ENCODE peak calls at places on chromosome 21, in ten cellular contexts. One of them, this sample, is unnamed.
A peak's percentile ranks its signal among the peaks of the same experiment; 100 is the strongest.

GRCh38 chr21:32525282-32525681 is 60.0 kb downstream of the TCP10L start:
- DNase-seq in AG09309: no peak
- DNase-seq in endodermal cell: peak; percentile 72
- DNase-seq in heart left ventricle: no peak
- DNase-seq in HCT116: no peak
- DNase-seq in pancreas: no peak
- DNase-seq in GM06990: no peak
- DNase-seq in RWPE2: no peak
- DNase-seq in neural progenitor cell: no peak
- DNase-seq in neural crest cell: no peak
- DNase-seq in this sample: no peak

GRCh38 chr21:31252091-31252490 is 92.0 kb downstream of the TIAM1 start:
- DNase-seq in AG09309: no peak
- DNase-seq in endodermal cell: no peak
- DNase-seq in heart left ventricle: no peak
- DNase-seq in HCT116: no peak
- DNase-seq in pancreas: no peak
- DNase-seq in GM06990: no peak
- DNase-seq in RWPE2: no peak
- DNase-seq in neural progenitor cell: no peak
- DNase-seq in neural crest cell: no peak
- DNase-seq in this sample: no peak

GRCh38 chr21:17050156-17050555 is 462.7 kb upstream of the CXADR start:
- DNase-seq in AG09309: no peak
- DNase-seq in endodermal cell: no peak
- DNase-seq in heart left ventricle: no peak
- DNase-seq in HCT116: no peak
- DNase-seq in pancreas: no peak
- DNase-seq in GM06990: no peak
- DNase-seq in RWPE2: no peak
- DNase-seq in neural progenitor cell: no peak
- DNase-seq in neural crest cell: no peak
- DNase-seq in this sample: no peak

GRCh38 chr21:25850126-25850831 is 115.5 kb downstream of the GABPA start:
- DNase-seq in AG09309: no peak
- DNase-seq in endodermal cell: no peak
- DNase-seq in heart left ventricle: no peak
- DNase-seq in HCT116: no peak
- DNase-seq in pancreas: no peak
- DNase-seq in GM06990: no peak
- DNase-seq in RWPE2: no peak
- DNase-seq in neural progenitor cell: no peak
- DNase-seq in neural crest cell: no peak
- DNase-seq in this sample: no peak

GRCh38 chr21:36254106-36254941 is 65.7 kb upstream of the MORC3 start:
- DNase-seq in AG09309: no peak
- DNase-seq in endodermal cell: no peak
- DNase-seq in heart left ventricle: no peak
- DNase-seq in HCT116: no peak
- DNase-seq in pancreas: no peak
- DNase-seq in GM06990: peak; percentile 41
- DNase-seq in RWPE2: no peak
- DNase-seq in neural progenitor cell: peak; percentile 50
- DNase-seq in neural crest cell: no peak
- DNase-seq in this sample: no peak

GRCh38 chr21:15241997-15242767 is 177.4 kb upstream of the NRIP1 start:
- DNase-seq in AG09309: no peak
- DNase-seq in endodermal cell: peak; percentile 78
- DNase-seq in heart left ventricle: no peak
- DNase-seq in HCT116: no peak
- DNase-seq in pancreas: no peak
- DNase-seq in GM06990: no peak
- DNase-seq in RWPE2: no peak
- DNase-seq in neural progenitor cell: peak; percentile 18
- DNase-seq in neural crest cell: no peak
- DNase-seq in this sample: no peak

GRCh38 chr21:25296239-25296638 is 311.0 kb downstream of the MRPL39 start:
- DNase-seq in AG09309: no peak
- DNase-seq in endodermal cell: no peak
- DNase-seq in heart left ventricle: no peak
- DNase-seq in HCT116: no peak
- DNase-seq in pancreas: no peak
- DNase-seq in GM06990: no peak
- DNase-seq in RWPE2: no peak
- DNase-seq in neural progenitor cell: no peak
- DNase-seq in neural crest cell: no peak
- DNase-seq in this sample: no peak

GRCh38 chr21:36320421-36321324 is 676 bp downstream of the MORC3 start:
- DNase-seq in AG09309: no peak
- DNase-seq in endodermal cell: peak; percentile 87
- DNase-seq in heart left ventricle: peak; percentile 76
- DNase-seq in HCT116: peak; percentile 28
- DNase-seq in pancreas: peak; percentile 77
- DNase-seq in GM06990: no peak
- DNase-seq in RWPE2: peak; percentile 82
- DNase-seq in neural progenitor cell: no peak
- DNase-seq in neural crest cell: peak; percentile 64
- DNase-seq in this sample: no peak

GRCh38 chr21:43865471-43866181 is 603 bp downstream of the AGPAT3 start:
- DNase-seq in AG09309: no peak
- DNase-seq in endodermal cell: no peak
- DNase-seq in heart left ventricle: peak; percentile 59
- DNase-seq in HCT116: no peak
- DNase-seq in pancreas: peak; percentile 63
- DNase-seq in GM06990: peak; percentile 63
- DNase-seq in RWPE2: no peak
- DNase-seq in neural progenitor cell: peak; percentile 50
- DNase-seq in neural crest cell: no peak
- DNase-seq in this sample: no peak

GRCh38 chr21:43867332-43867703 is 2.3 kb downstream of the AGPAT3 start:
- DNase-seq in AG09309: no peak
- DNase-seq in endodermal cell: no peak
- DNase-seq in heart left ventricle: no peak
- DNase-seq in HCT116: no peak
- DNase-seq in pancreas: no peak
- DNase-seq in GM06990: no peak
- DNase-seq in RWPE2: no peak
- DNase-seq in neural progenitor cell: no peak
- DNase-seq in neural crest cell: no peak
- DNase-seq in this sample: no peak

GRCh38 chr21:43866233-43866632 is 1.2 kb downstream of the AGPAT3 start:
- DNase-seq in AG09309: peak; percentile 10
- DNase-seq in endodermal cell: peak; percentile 68
- DNase-seq in heart left ventricle: peak; percentile 53
- DNase-seq in HCT116: no peak
- DNase-seq in pancreas: no peak
- DNase-seq in GM06990: peak; percentile 58
- DNase-seq in RWPE2: no peak
- DNase-seq in neural progenitor cell: peak; percentile 19
- DNase-seq in neural crest cell: no peak
- DNase-seq in this sample: no peak

GRCh38 chr21:43867936-43868335 is 2.9 kb downstream of the AGPAT3 start:
- DNase-seq in AG09309: no peak
- DNase-seq in endodermal cell: no peak
- DNase-seq in heart left ventricle: no peak
- DNase-seq in HCT116: no peak
- DNase-seq in pancreas: no peak
- DNase-seq in GM06990: no peak
- DNase-seq in RWPE2: no peak
- DNase-seq in neural progenitor cell: no peak
- DNase-seq in neural crest cell: no peak
- DNase-seq in this sample: no peak

DNA sequence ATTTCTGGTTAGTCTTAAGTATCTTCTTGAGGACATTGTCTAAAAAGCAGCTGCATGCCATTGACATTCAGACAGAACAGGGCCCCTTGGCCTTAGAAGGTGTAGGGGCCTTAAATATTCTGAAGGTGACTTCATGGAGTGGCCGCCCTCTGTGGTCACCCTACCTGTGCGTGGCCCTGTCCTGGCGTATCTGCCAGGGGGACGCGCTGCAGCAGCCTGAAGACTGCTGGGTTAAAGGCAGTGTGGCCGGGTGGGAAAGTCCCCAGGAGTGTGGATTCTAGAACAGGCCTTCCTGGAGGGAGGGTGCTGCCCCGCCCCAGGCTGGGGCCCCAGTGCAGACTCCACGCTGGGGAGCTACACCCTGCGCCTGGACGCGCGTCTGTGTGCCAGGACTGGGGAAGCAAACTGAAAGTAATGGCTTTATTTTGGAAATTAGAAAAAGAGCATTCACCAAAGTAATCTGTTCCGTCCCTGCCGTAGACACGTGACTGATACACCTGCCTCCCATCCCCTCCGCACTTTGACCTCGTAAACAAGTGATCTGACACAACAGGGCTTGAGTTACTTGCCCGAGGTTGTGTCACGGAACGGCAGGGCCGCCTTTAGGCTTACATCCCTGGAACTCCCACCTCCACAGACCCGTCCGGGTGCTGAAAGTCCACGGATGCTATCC is 1.8 kb downstream of the AGPAT3 start:
- DNase-seq in AG09309: no peak
- DNase-seq in endodermal cell: no peak
- DNase-seq in heart left ventricle: no peak
- DNase-seq in HCT116: no peak
- DNase-seq in pancreas: peak; percentile 57
- DNase-seq in GM06990: peak; percentile 74
- DNase-seq in RWPE2: no peak
- DNase-seq in neural progenitor cell: no peak
- DNase-seq in neural crest cell: no peak
- DNase-seq in this sample: no peak
- TF ChIP-seq CTCF in AG09309: no peak
- TF ChIP-seq CTCF in endodermal cell: no peak
- TF ChIP-seq CTCF in heart left ventricle: no peak
- TF ChIP-seq CTCF in HCT116: no peak
- TF ChIP-seq CTCF in pancreas: no peak
- TF ChIP-seq CTCF in GM06990: no peak
- TF ChIP-seq CTCF in RWPE2: no peak
- TF ChIP-seq CTCF in neural progenitor cell: no peak
- TF ChIP-seq CTCF in neural crest cell: no peak
- TF ChIP-seq CTCF in this sample: no peak

GRCh38 chr21:44739316-44739715 is 27.9 kb upstream of the TSPEAR start:
- DNase-seq in AG09309: no peak
- DNase-seq in endodermal cell: no peak
- DNase-seq in heart left ventricle: no peak
- DNase-seq in HCT116: no peak
- DNase-seq in pancreas: no peak
- DNase-seq in GM06990: no peak
- DNase-seq in RWPE2: no peak
- DNase-seq in neural progenitor cell: no peak
- DNase-seq in neural crest cell: no peak
- DNase-seq in this sample: no peak

GRCh38 chr21:44741921-44742320 is 30.5 kb upstream of the TSPEAR start:
- DNase-seq in AG09309: no peak
- DNase-seq in endodermal cell: no peak
- DNase-seq in heart left ventricle: no peak
- DNase-seq in HCT116: no peak
- DNase-seq in pancreas: no peak
- DNase-seq in GM06990: no peak
- DNase-seq in RWPE2: no peak
- DNase-seq in neural progenitor cell: no peak
- DNase-seq in neural crest cell: no peak
- DNase-seq in this sample: no peak

GRCh38 chr21:44740721-44741120 is 29.3 kb upstream of the TSPEAR start:
- DNase-seq in AG09309: no peak
- DNase-seq in endodermal cell: no peak
- DNase-seq in heart left ventricle: no peak
- DNase-seq in HCT116: no peak
- DNase-seq in pancreas: no peak
- DNase-seq in GM06990: no peak
- DNase-seq in RWPE2: peak; percentile 23
- DNase-seq in neural progenitor cell: no peak
- DNase-seq in neural crest cell: no peak
- DNase-seq in this sample: no peak

GRCh38 chr21:44738621-44739020 is 27.2 kb upstream of the TSPEAR start:
- DNase-seq in AG09309: no peak
- DNase-seq in endodermal cell: no peak
- DNase-seq in heart left ventricle: no peak
- DNase-seq in HCT116: no peak
- DNase-seq in pancreas: no peak
- DNase-seq in GM06990: no peak
- DNase-seq in RWPE2: no peak
- DNase-seq in neural progenitor cell: no peak
- DNase-seq in neural crest cell: no peak
- DNase-seq in this sample: no peak

DNA sequence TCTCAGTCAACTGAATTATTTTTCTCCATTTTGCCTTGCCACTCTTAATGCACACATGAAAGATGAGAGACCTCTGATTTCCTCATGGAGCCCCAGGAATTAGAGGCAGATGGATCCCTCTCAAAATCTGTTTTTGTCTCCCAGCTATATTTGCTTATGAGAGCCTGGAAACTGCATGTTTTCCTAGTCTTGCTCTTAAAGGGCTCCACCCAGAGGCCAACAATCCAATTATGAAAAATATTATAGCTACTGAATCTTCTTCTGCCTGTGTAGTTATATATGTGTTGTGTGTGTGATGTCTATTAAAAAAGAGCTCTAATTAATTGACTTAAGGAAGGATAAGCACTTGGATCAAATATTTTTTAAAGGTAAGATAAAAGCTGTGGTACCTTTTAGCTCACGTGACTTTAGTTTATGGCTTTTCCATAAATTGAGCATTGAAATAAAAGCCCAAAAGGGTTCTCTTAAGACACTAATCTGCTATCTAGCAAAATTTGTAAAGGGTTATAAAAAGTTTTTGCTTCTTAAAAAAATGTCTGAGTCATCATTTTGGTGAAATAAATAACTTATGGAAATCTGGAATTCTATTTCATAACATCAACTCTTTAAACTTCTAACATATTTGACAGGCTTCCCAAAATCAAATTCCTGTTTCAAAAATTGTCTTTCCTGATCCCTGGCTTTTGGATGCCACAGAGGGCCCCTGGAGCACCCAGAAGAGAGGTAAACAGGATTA is 31.2 kb upstream of the TSPEAR start:
- DNase-seq in AG09309: no peak
- DNase-seq in endodermal cell: no peak
- DNase-seq in heart left ventricle: no peak
- DNase-seq in HCT116: no peak
- DNase-seq in pancreas: no peak
- DNase-seq in GM06990: no peak
- DNase-seq in RWPE2: no peak
- DNase-seq in neural progenitor cell: no peak
- DNase-seq in neural crest cell: no peak
- DNase-seq in this sample: no peak
- TF ChIP-seq CTCF in AG09309: peak; percentile 30
- TF ChIP-seq CTCF in endodermal cell: no peak
- TF ChIP-seq CTCF in heart left ventricle: peak; percentile 39
- TF ChIP-seq CTCF in HCT116: peak; percentile 46
- TF ChIP-seq CTCF in pancreas: no peak
- TF ChIP-seq CTCF in GM06990: no peak
- TF ChIP-seq CTCF in RWPE2: peak; percentile 58
- TF ChIP-seq CTCF in neural progenitor cell: peak; percentile 7
- TF ChIP-seq CTCF in neural crest cell: peak; percentile 56
- TF ChIP-seq CTCF in this sample: peak; percentile 48

GRCh38 chr21:39616373-39616772 is 3.6 kb downstream of the B3GALT5 start:
- DNase-seq in AG09309: no peak
- DNase-seq in endodermal cell: no peak
- DNase-seq in heart left ventricle: no peak
- DNase-seq in HCT116: no peak
- DNase-seq in pancreas: no peak
- DNase-seq in GM06990: no peak
- DNase-seq in RWPE2: no peak
- DNase-seq in neural progenitor cell: no peak
- DNase-seq in neural crest cell: no peak
- DNase-seq in this sample: no peak

GRCh38 chr21:39625211-39625895 is 12.6 kb downstream of the B3GALT5 start:
- DNase-seq in AG09309: no peak
- DNase-seq in endodermal cell: no peak
- DNase-seq in heart left ventricle: no peak
- DNase-seq in HCT116: no peak
- DNase-seq in pancreas: no peak
- DNase-seq in GM06990: no peak
- DNase-seq in RWPE2: no peak
- DNase-seq in neural progenitor cell: no peak
- DNase-seq in neural crest cell: no peak
- DNase-seq in this sample: no peak

GRCh38 chr21:39620856-39621255 is 8.1 kb downstream of the B3GALT5 start:
- DNase-seq in AG09309: no peak
- DNase-seq in endodermal cell: no peak
- DNase-seq in heart left ventricle: no peak
- DNase-seq in HCT116: no peak
- DNase-seq in pancreas: no peak
- DNase-seq in GM06990: no peak
- DNase-seq in RWPE2: no peak
- DNase-seq in neural progenitor cell: no peak
- DNase-seq in neural crest cell: no peak
- DNase-seq in this sample: no peak
- TF ChIP-seq CTCF in AG09309: no peak
- TF ChIP-seq CTCF in endodermal cell: no peak
- TF ChIP-seq CTCF in heart left ventricle: no peak
- TF ChIP-seq CTCF in HCT116: no peak
- TF ChIP-seq CTCF in pancreas: no peak
- TF ChIP-seq CTCF in GM06990: no peak
- TF ChIP-seq CTCF in RWPE2: no peak
- TF ChIP-seq CTCF in neural progenitor cell: no peak
- TF ChIP-seq CTCF in neural crest cell: no peak
- TF ChIP-seq CTCF in this sample: no peak

GRCh38 chr21:42671778-42672593 is 18.6 kb downstream of the PDE9A start:
- DNase-seq in AG09309: no peak
- DNase-seq in endodermal cell: no peak
- DNase-seq in heart left ventricle: no peak
- DNase-seq in HCT116: no peak
- DNase-seq in pancreas: no peak
- DNase-seq in GM06990: no peak
- DNase-seq in RWPE2: no peak
- DNase-seq in neural progenitor cell: no peak
- DNase-seq in neural crest cell: no peak
- DNase-seq in this sample: no peak
- TF ChIP-seq CTCF in AG09309: no peak
- TF ChIP-seq CTCF in endodermal cell: no peak
- TF ChIP-seq CTCF in heart left ventricle: no peak
- TF ChIP-seq CTCF in HCT116: no peak
- TF ChIP-seq CTCF in pancreas: no peak
- TF ChIP-seq CTCF in GM06990: no peak
- TF ChIP-seq CTCF in RWPE2: no peak
- TF ChIP-seq CTCF in neural progenitor cell: no peak
- TF ChIP-seq CTCF in neural crest cell: no peak
- TF ChIP-seq CTCF in this sample: no peak

This sample was measured in D721Med.